ENCODE peak calls at places on chromosomes 5 and 9, in eight cellular contexts. One of them, this sample, is unnamed.

GRCh38 chr5:149605354-149605997 is 24.2 kb downstream of the ARHGEF37 start:
- DNase-seq in caudate nucleus: no peak
- DNase-seq in activated CD4-positive, alpha-beta T cell treated with anti-CD3 and anti-CD28 coated beads, Interleukin-2, amount 50 U/mL, for 48 hours: no peak
- DNase-seq in HCT116: no peak
- DNase-seq in iPS-NIHi11: no peak
- DNase-seq in WTC11: no peak
- DNase-seq in KG1: no peak
- DNase-seq in uterus: no peak
- DNase-seq in this sample: no peak

GRCh38 chr5:62139741-62140140 is 166.3 kb upstream of the KIF2A start:
- DNase-seq in caudate nucleus: no peak
- DNase-seq in activated CD4-positive, alpha-beta T cell treated with anti-CD3 and anti-CD28 coated beads, Interleukin-2, amount 50 U/mL, for 48 hours: no peak
- DNase-seq in HCT116: no peak
- DNase-seq in iPS-NIHi11: no peak
- DNase-seq in WTC11: no peak
- DNase-seq in KG1: no peak
- DNase-seq in uterus: no peak
- DNase-seq in this sample: no peak

GRCh38 chr5:178306430-178307225 is 74.0 kb upstream of the PHYKPL start:
- DNase-seq in caudate nucleus: no peak
- DNase-seq in activated CD4-positive, alpha-beta T cell treated with anti-CD3 and anti-CD28 coated beads, Interleukin-2, amount 50 U/mL, for 48 hours: no peak
- DNase-seq in HCT116: no peak
- DNase-seq in iPS-NIHi11: no peak
- DNase-seq in WTC11: peak; percentile 13
- DNase-seq in KG1: no peak
- DNase-seq in uterus: no peak
- DNase-seq in this sample: no peak

GRCh38 chr5:179061025-179061424 is 852 bp downstream of the ZNF354C start:
- DNase-seq in caudate nucleus: no peak
- DNase-seq in activated CD4-positive, alpha-beta T cell treated with anti-CD3 and anti-CD28 coated beads, Interleukin-2, amount 50 U/mL, for 48 hours: no peak
- DNase-seq in HCT116: no peak
- DNase-seq in iPS-NIHi11: peak; percentile 8
- DNase-seq in WTC11: no peak
- DNase-seq in KG1: no peak
- DNase-seq in uterus: peak; percentile 16
- DNase-seq in this sample: no peak

GRCh38 chr5:98397081-98397480 is 376.4 kb upstream of the RGMB start:
- DNase-seq in caudate nucleus: no peak
- DNase-seq in activated CD4-positive, alpha-beta T cell treated with anti-CD3 and anti-CD28 coated beads, Interleukin-2, amount 50 U/mL, for 48 hours: no peak
- DNase-seq in HCT116: no peak
- DNase-seq in iPS-NIHi11: no peak
- DNase-seq in WTC11: no peak
- DNase-seq in KG1: no peak
- DNase-seq in uterus: no peak
- DNase-seq in this sample: no peak

GRCh38 chr9:136686794-136687711 is at the start of gene AGPAT2:
- DNase-seq in caudate nucleus: no peak
- DNase-seq in activated CD4-positive, alpha-beta T cell treated with anti-CD3 and anti-CD28 coated beads, Interleukin-2, amount 50 U/mL, for 48 hours: peak; percentile 79
- DNase-seq in HCT116: peak; percentile 28
- DNase-seq in iPS-NIHi11: peak; percentile 87
- DNase-seq in WTC11: peak; percentile 61
- DNase-seq in KG1: peak; percentile 24
- DNase-seq in uterus: peak; percentile 59
- DNase-seq in this sample: peak; percentile 83

GRCh38 chr9:91784673-91785402 is 165.2 kb downstream of the ROR2 start:
- DNase-seq in caudate nucleus: no peak
- DNase-seq in activated CD4-positive, alpha-beta T cell treated with anti-CD3 and anti-CD28 coated beads, Interleukin-2, amount 50 U/mL, for 48 hours: no peak
- DNase-seq in HCT116: no peak
- DNase-seq in iPS-NIHi11: no peak
- DNase-seq in WTC11: no peak
- DNase-seq in KG1: no peak
- DNase-seq in uterus: no peak
- DNase-seq in this sample: no peak

GRCh38 chr5:136147632-136148031 is 15.0 kb downstream of the SMAD5 start:
- DNase-seq in caudate nucleus: no peak
- DNase-seq in activated CD4-positive, alpha-beta T cell treated with anti-CD3 and anti-CD28 coated beads, Interleukin-2, amount 50 U/mL, for 48 hours: no peak
- DNase-seq in HCT116: no peak
- DNase-seq in iPS-NIHi11: no peak
- DNase-seq in WTC11: no peak
- DNase-seq in KG1: no peak
- DNase-seq in uterus: no peak
- DNase-seq in this sample: no peak

GRCh38 chr5:80192507-80193241 is 63.2 kb downstream of the SERINC5 start:
- DNase-seq in caudate nucleus: no peak
- DNase-seq in activated CD4-positive, alpha-beta T cell treated with anti-CD3 and anti-CD28 coated beads, Interleukin-2, amount 50 U/mL, for 48 hours: no peak
- DNase-seq in HCT116: no peak
- DNase-seq in iPS-NIHi11: no peak
- DNase-seq in WTC11: no peak
- DNase-seq in KG1: no peak
- DNase-seq in uterus: peak; percentile 50
- DNase-seq in this sample: no peak

GRCh38 chr9:108033976-108034964 is 544.7 kb upstream of the KLF4 start:
- DNase-seq in caudate nucleus: peak; percentile 5
- DNase-seq in activated CD4-positive, alpha-beta T cell treated with anti-CD3 and anti-CD28 coated beads, Interleukin-2, amount 50 U/mL, for 48 hours: no peak
- DNase-seq in HCT116: no peak
- DNase-seq in iPS-NIHi11: no peak
- DNase-seq in WTC11: no peak
- DNase-seq in KG1: no peak
- DNase-seq in uterus: peak; percentile 84
- DNase-seq in this sample: no peak

GRCh38 chr9:9942764-9943424 is 669.9 kb downstream of the PTPRD start:
- DNase-seq in caudate nucleus: peak; percentile 40
- DNase-seq in activated CD4-positive, alpha-beta T cell treated with anti-CD3 and anti-CD28 coated beads, Interleukin-2, amount 50 U/mL, for 48 hours: peak; percentile 67
- DNase-seq in HCT116: no peak
- DNase-seq in iPS-NIHi11: peak; percentile 61
- DNase-seq in WTC11: peak; percentile 76
- DNase-seq in KG1: peak; percentile 47
- DNase-seq in uterus: peak; percentile 18
- DNase-seq in this sample: peak; percentile 63

GRCh38 chr5:124161286-124161685 is 585.2 kb downstream of the ZNF608 start:
- DNase-seq in caudate nucleus: no peak
- DNase-seq in activated CD4-positive, alpha-beta T cell treated with anti-CD3 and anti-CD28 coated beads, Interleukin-2, amount 50 U/mL, for 48 hours: no peak
- DNase-seq in HCT116: no peak
- DNase-seq in iPS-NIHi11: peak; percentile 11
- DNase-seq in WTC11: no peak
- DNase-seq in KG1: no peak
- DNase-seq in uterus: no peak
- DNase-seq in this sample: no peak

GRCh38 chr9:107929439-107929838 is 439.9 kb upstream of the KLF4 start:
- DNase-seq in caudate nucleus: no peak
- DNase-seq in activated CD4-positive, alpha-beta T cell treated with anti-CD3 and anti-CD28 coated beads, Interleukin-2, amount 50 U/mL, for 48 hours: no peak
- DNase-seq in HCT116: no peak
- DNase-seq in iPS-NIHi11: no peak
- DNase-seq in WTC11: no peak
- DNase-seq in KG1: no peak
- DNase-seq in uterus: peak; percentile 16
- DNase-seq in this sample: peak; percentile 33

GRCh38 chr9:114006931-114007691 is 71.0 kb downstream of the AMBP start:
- DNase-seq in caudate nucleus: no peak
- DNase-seq in activated CD4-positive, alpha-beta T cell treated with anti-CD3 and anti-CD28 coated beads, Interleukin-2, amount 50 U/mL, for 48 hours: no peak
- DNase-seq in HCT116: no peak
- DNase-seq in iPS-NIHi11: no peak
- DNase-seq in WTC11: peak; percentile 1
- DNase-seq in KG1: no peak
- DNase-seq in uterus: peak; percentile 15
- DNase-seq in this sample: no peak

GRCh38 chr5:96745844-96746531 is 61.8 kb downstream of the ERAP1 start:
- DNase-seq in caudate nucleus: no peak
- DNase-seq in activated CD4-positive, alpha-beta T cell treated with anti-CD3 and anti-CD28 coated beads, Interleukin-2, amount 50 U/mL, for 48 hours: no peak
- DNase-seq in HCT116: no peak
- DNase-seq in iPS-NIHi11: no peak
- DNase-seq in WTC11: no peak
- DNase-seq in KG1: no peak
- DNase-seq in uterus: no peak
- DNase-seq in this sample: no peak

GRCh38 chr5:176812269-176813259 is 2.2 kb downstream of the UNC5A start:
- DNase-seq in caudate nucleus: no peak
- DNase-seq in activated CD4-positive, alpha-beta T cell treated with anti-CD3 and anti-CD28 coated beads, Interleukin-2, amount 50 U/mL, for 48 hours: peak; percentile 31
- DNase-seq in HCT116: no peak
- DNase-seq in iPS-NIHi11: peak; percentile 78
- DNase-seq in WTC11: peak; percentile 76
- DNase-seq in KG1: no peak
- DNase-seq in uterus: no peak
- DNase-seq in this sample: no peak

GRCh38 chr9:129359162-129359811 is 181.2 kb upstream of the IER5L start:
- DNase-seq in caudate nucleus: no peak
- DNase-seq in activated CD4-positive, alpha-beta T cell treated with anti-CD3 and anti-CD28 coated beads, Interleukin-2, amount 50 U/mL, for 48 hours: no peak
- DNase-seq in HCT116: no peak
- DNase-seq in iPS-NIHi11: no peak
- DNase-seq in WTC11: no peak
- DNase-seq in KG1: no peak
- DNase-seq in uterus: no peak
- DNase-seq in this sample: no peak

GRCh38 chr5:140253985-140254384 is 48.9 kb downstream of the PFDN1 start:
- DNase-seq in caudate nucleus: no peak
- DNase-seq in activated CD4-positive, alpha-beta T cell treated with anti-CD3 and anti-CD28 coated beads, Interleukin-2, amount 50 U/mL, for 48 hours: no peak
- DNase-seq in HCT116: no peak
- DNase-seq in iPS-NIHi11: no peak
- DNase-seq in WTC11: no peak
- DNase-seq in KG1: no peak
- DNase-seq in uterus: no peak
- DNase-seq in this sample: no peak

GRCh38 chr5:10409504-10409903 is 32.2 kb upstream of the ROPN1L start:
- DNase-seq in caudate nucleus: no peak
- DNase-seq in activated CD4-positive, alpha-beta T cell treated with anti-CD3 and anti-CD28 coated beads, Interleukin-2, amount 50 U/mL, for 48 hours: no peak
- DNase-seq in HCT116: no peak
- DNase-seq in iPS-NIHi11: no peak
- DNase-seq in WTC11: no peak
- DNase-seq in KG1: no peak
- DNase-seq in uterus: no peak
- DNase-seq in this sample: peak; percentile 28

GRCh38 chr9:71822455-71822854 is 54.1 kb upstream of the CEMIP2 start:
- DNase-seq in caudate nucleus: no peak
- DNase-seq in activated CD4-positive, alpha-beta T cell treated with anti-CD3 and anti-CD28 coated beads, Interleukin-2, amount 50 U/mL, for 48 hours: no peak
- DNase-seq in HCT116: no peak
- DNase-seq in iPS-NIHi11: no peak
- DNase-seq in WTC11: no peak
- DNase-seq in KG1: no peak
- DNase-seq in uterus: no peak
- DNase-seq in this sample: no peak

GRCh38 chr9:29241320-29241719 is 1668.0 kb upstream of the C9orf72 start:
- DNase-seq in caudate nucleus: no peak
- DNase-seq in activated CD4-positive, alpha-beta T cell treated with anti-CD3 and anti-CD28 coated beads, Interleukin-2, amount 50 U/mL, for 48 hours: no peak
- DNase-seq in HCT116: no peak
- DNase-seq in iPS-NIHi11: no peak
- DNase-seq in WTC11: no peak
- DNase-seq in KG1: no peak
- DNase-seq in uterus: no peak
- DNase-seq in this sample: no peak

GRCh38 chr9:132994410-132995120 is 16.1 kb downstream of the GFI1B start:
- DNase-seq in caudate nucleus: no peak
- DNase-seq in activated CD4-positive, alpha-beta T cell treated with anti-CD3 and anti-CD28 coated beads, Interleukin-2, amount 50 U/mL, for 48 hours: no peak
- DNase-seq in HCT116: no peak
- DNase-seq in iPS-NIHi11: no peak
- DNase-seq in WTC11: no peak
- DNase-seq in KG1: no peak
- DNase-seq in uterus: no peak
- DNase-seq in this sample: no peak

GRCh38 chr5:113569396-113569795 is 55.9 kb downstream of the YTHDC2 start:
- DNase-seq in caudate nucleus: no peak
- DNase-seq in activated CD4-positive, alpha-beta T cell treated with anti-CD3 and anti-CD28 coated beads, Interleukin-2, amount 50 U/mL, for 48 hours: no peak
- DNase-seq in HCT116: no peak
- DNase-seq in iPS-NIHi11: no peak
- DNase-seq in WTC11: no peak
- DNase-seq in KG1: no peak
- DNase-seq in uterus: no peak
- DNase-seq in this sample: no peak

GRCh38 chr5:176979669-176980068 is 26.9 kb downstream of the UIMC1 start:
- DNase-seq in caudate nucleus: no peak
- DNase-seq in activated CD4-positive, alpha-beta T cell treated with anti-CD3 and anti-CD28 coated beads, Interleukin-2, amount 50 U/mL, for 48 hours: no peak
- DNase-seq in HCT116: no peak
- DNase-seq in iPS-NIHi11: no peak
- DNase-seq in WTC11: no peak
- DNase-seq in KG1: no peak
- DNase-seq in uterus: no peak
- DNase-seq in this sample: no peak

GRCh38 chr5:135466178-135467050 is 14.3 kb upstream of the TIFAB start:
- DNase-seq in caudate nucleus: peak; percentile 42
- DNase-seq in activated CD4-positive, alpha-beta T cell treated with anti-CD3 and anti-CD28 coated beads, Interleukin-2, amount 50 U/mL, for 48 hours: peak; percentile 81
- DNase-seq in HCT116: peak; percentile 36
- DNase-seq in iPS-NIHi11: peak; percentile 91
- DNase-seq in WTC11: peak; percentile 91
- DNase-seq in KG1: peak; percentile 13
- DNase-seq in uterus: peak; percentile 71
- DNase-seq in this sample: peak; percentile 77